ENCODE peak calls at places on chromosomes 6 and 20, in five cellular contexts. E, D, N, K and S are unnamed samples.

GRCh38 chr6:27332692-27333641 is 20.9 kb upstream of the POM121L2 start:
- DNase-seq in E (no peak), D (no peak), N (no peak), K (peak), S (no peak)

GRCh38 chr20:41336711-41337492 is 3.7 kb upstream of the LPIN3 start:
- DNase-seq in E (no peak), D (no peak), N (no peak), K (no peak), S (no peak)

GRCh38 chr6:20819774-20820400 is 285.6 kb downstream of the CDKAL1 start:
- DNase-seq in E (no peak), D (no peak), N (no peak), K (no peak), S (no peak)

GRCh38 chr20:59039233-59039632 is 3.4 kb downstream of the PRELID3B start:
- DNase-seq in E (no peak), D (no peak), N (no peak), K (no peak), S (no peak)

GRCh38 chr6:139029470-139030210 is 1.1 kb downstream of the ABRACL start:
- DNase-seq in E (peak), D (peak), N (peak), K (peak), S (peak)

GRCh38 chr6:45543298-45544235 is 165.8 kb upstream of the SUPT3H start:
- DNase-seq in E (no peak), D (no peak), N (no peak), K (no peak), S (no peak)

GRCh38 chr6:36110053-36110452 is 20.3 kb upstream of the MAPK13 start:
- DNase-seq in E (no peak), D (no peak), N (no peak), K (no peak), S (no peak)

GRCh38 chr6:1263039-1263849 is 48.7 kb upstream of the FOXQ1 start:
- DNase-seq in E (no peak), D (peak), N (no peak), K (no peak), S (no peak)

GRCh38 chr20:51272392-51272791 is 249.5 kb upstream of the KCNG1 start:
- DNase-seq in E (no peak), D (no peak), N (no peak), K (no peak), S (no peak)

GRCh38 chr6:119128252-119128912 is 49.9 kb upstream of the FAM184A start:
- DNase-seq in E (no peak), D (no peak), N (no peak), K (no peak), S (no peak)

GRCh38 chr20:43667341-43668132 is 623 bp downstream of the MYBL2 start:
- DNase-seq in E (no peak), D (no peak), N (no peak), K (no peak), S (no peak)

GRCh38 chr6:40506956-40507355 is 80.2 kb downstream of the LRFN2 start:
- DNase-seq in E (no peak), D (no peak), N (no peak), K (no peak), S (no peak)

GRCh38 chr6:100592929-100593328 is 128.2 kb upstream of the SIM1 start:
- DNase-seq in E (no peak), D (no peak), N (no peak), K (no peak), S (no peak)

GRCh38 chr20:9609892-9610502 is 95.6 kb downstream of the LAMP5 start:
- DNase-seq in E (peak), D (peak), N (no peak), K (peak), S (no peak)

GRCh38 chr20:46708172-46708860 is 1.1 kb upstream of the SLC2A10 start:
- DNase-seq in E (peak), D (no peak), N (no peak), K (no peak), S (no peak)

GRCh38 chr6:133809406-133809805 is 79.5 kb upstream of the TCF21 start:
- DNase-seq in E (no peak), D (no peak), N (no peak), K (no peak), S (no peak)

GRCh38 chr6:131281471-131282270 is 146.4 kb downstream of the AKAP7 start:
- DNase-seq in E (peak), D (no peak), N (no peak), K (no peak), S (peak)

GRCh38 chr20:24896984-24897383 is 52.1 kb upstream of the CST7 start:
- DNase-seq in E (no peak), D (no peak), N (no peak), K (no peak), S (no peak)

GRCh38 chr20:24960861-24961260 is 11.8 kb downstream of the CST7 start:
- DNase-seq in E (no peak), D (no peak), N (no peak), K (no peak), S (no peak)

GRCh38 chr6:854405-855073 is 161.6 kb upstream of the EXOC2 start:
- DNase-seq in E (no peak), D (no peak), N (no peak), K (no peak), S (no peak)

GRCh38 chr20:38752029-38752428 is 3.8 kb downstream of the ACTR5 start:
- DNase-seq in E (no peak), D (no peak), N (no peak), K (no peak), S (no peak)

GRCh38 chr6:45132059-45132458 is 196.1 kb upstream of the RUNX2 start:
- DNase-seq in E (no peak), D (no peak), N (no peak), K (no peak), S (no peak)

GRCh38 chr6:88141641-88142298 is 24.4 kb downstream of the CNR1 start:
- DNase-seq in E (no peak), D (no peak), N (no peak), K (no peak), S (no peak)

GRCh38 chr6:166306378-166307081 is 1.7 kb downstream of the PRR18 start:
- DNase-seq in E (no peak), D (no peak), N (no peak), K (no peak), S (no peak)

GRCh38 chr20:41261260-41261659 is 56.3 kb downstream of the ZHX3 start:
- DNase-seq in E (no peak), D (no peak), N (no peak), K (no peak), S (no peak)

GRCh38 chr20:7776148-7776547 is 164.1 kb downstream of the HAO1 start:
- DNase-seq in E (no peak), D (no peak), N (no peak), K (no peak), S (no peak)

GRCh38 chr6:54655162-54655561 is 191.4 kb upstream of the FAM83B start:
- DNase-seq in E (no peak), D (no peak), N (no peak), K (no peak), S (no peak)

GRCh38 chr20:11432407-11432806 is 485.3 kb upstream of the BTBD3 start:
- DNase-seq in E (no peak), D (no peak), N (no peak), K (no peak), S (no peak)

GRCh38 chr20:4108495-4109306 is 93.3 kb upstream of the RNF24 start:
- DNase-seq in E (peak), D (peak), N (peak), K (peak), S (peak)

GRCh38 chr6:135869857-135870256 is 18.4 kb downstream of the PDE7B start:
- DNase-seq in E (no peak), D (no peak), N (no peak), K (no peak), S (no peak)

GRCh38 chr20:50323209-50323608 is 132.6 kb downstream of the CEBPB start:
- DNase-seq in E (peak), D (no peak), N (no peak), K (no peak), S (no peak)

GRCh38 chr6:43096451-43097097 is 20.5 kb downstream of the PTK7 start:
- DNase-seq in E (peak), D (peak), N (no peak), K (peak), S (no peak)

GRCh38 chr6:722608-723007 is 29.7 kb upstream of the EXOC2 start:
- DNase-seq in E (no peak), D (no peak), N (no peak), K (no peak), S (no peak)

GRCh38 chr6:73537677-73538076 is 16.8 kb upstream of the EEF1A1 start:
- DNase-seq in E (no peak), D (no peak), N (no peak), K (no peak), S (no peak)

GRCh38 chr20:51333971-51334370 is 208.5 kb downstream of the NFATC2 start:
- DNase-seq in E (no peak), D (no peak), N (no peak), K (no peak), S (no peak)

GRCh38 chr6:2725999-2726567 is 24.6 kb downstream of the MYLK4 start:
- DNase-seq in E (no peak), D (no peak), N (no peak), K (no peak), S (no peak)